ENCODE peak calls at places on chromosomes 4 and X, in eight cellular contexts. One of them, this sample, is unnamed.

GRCh38 chr4:75924309-75924708 is 16.5 kb downstream of the NAAA start:
- DNase-seq in substantia nigra: no peak
- DNase-seq in kidney: no peak
- DNase-seq in HT1080: no peak
- DNase-seq in T follicular helper cell: no peak
- DNase-seq in astrocyte of the spinal cord: no peak
- DNase-seq in HCEC 1CT: no peak
- DNase-seq in NT2/D1: no peak
- DNase-seq in this sample: no peak

GRCh38 chr4:8737601-8738279 is 133.9 kb downstream of the HMX1 start:
- DNase-seq in substantia nigra: no peak
- DNase-seq in kidney: no peak
- DNase-seq in HT1080: no peak
- DNase-seq in T follicular helper cell: no peak
- DNase-seq in astrocyte of the spinal cord: no peak
- DNase-seq in HCEC 1CT: no peak
- DNase-seq in NT2/D1: no peak
- DNase-seq in this sample: no peak

GRCh38 chrX:153477039-153477438 is 6.7 kb upstream of the HAUS7 start:
- DNase-seq in substantia nigra: no peak
- DNase-seq in kidney: no peak
- DNase-seq in HT1080: peak
- DNase-seq in T follicular helper cell: no peak
- DNase-seq in astrocyte of the spinal cord: peak
- DNase-seq in HCEC 1CT: peak
- DNase-seq in NT2/D1: no peak
- DNase-seq in this sample: peak

GRCh38 chr4:95190751-95191436 is 357.9 kb downstream of the UNC5C start:
- DNase-seq in substantia nigra: no peak
- DNase-seq in kidney: no peak
- DNase-seq in HT1080: no peak
- DNase-seq in T follicular helper cell: no peak
- DNase-seq in astrocyte of the spinal cord: no peak
- DNase-seq in HCEC 1CT: no peak
- DNase-seq in NT2/D1: no peak
- DNase-seq in this sample: peak

GRCh38 chrX:23816179-23816578 is 33.2 kb downstream of the SAT1 start:
- DNase-seq in substantia nigra: no peak
- DNase-seq in kidney: no peak
- DNase-seq in HT1080: no peak
- DNase-seq in T follicular helper cell: no peak
- DNase-seq in astrocyte of the spinal cord: no peak
- DNase-seq in HCEC 1CT: no peak
- DNase-seq in NT2/D1: no peak
- DNase-seq in this sample: no peak

GRCh38 chr4:155376387-155377268 is at the start of gene MAP9:
- DNase-seq in substantia nigra: peak
- DNase-seq in kidney: peak
- DNase-seq in HT1080: peak
- DNase-seq in T follicular helper cell: peak
- DNase-seq in astrocyte of the spinal cord: peak
- DNase-seq in HCEC 1CT: peak
- DNase-seq in NT2/D1: peak
- DNase-seq in this sample: peak

GRCh38 chr4:53192017-53192416 is 173.8 kb downstream of the SCFD2 start:
- DNase-seq in substantia nigra: no peak
- DNase-seq in kidney: no peak
- DNase-seq in HT1080: no peak
- DNase-seq in T follicular helper cell: no peak
- DNase-seq in astrocyte of the spinal cord: no peak
- DNase-seq in HCEC 1CT: no peak
- DNase-seq in NT2/D1: no peak
- DNase-seq in this sample: no peak

GRCh38 chr4:173214661-173215060 is 46.0 kb downstream of the GALNT7 start:
- DNase-seq in substantia nigra: no peak
- DNase-seq in kidney: no peak
- DNase-seq in HT1080: peak
- DNase-seq in T follicular helper cell: no peak
- DNase-seq in astrocyte of the spinal cord: peak
- DNase-seq in HCEC 1CT: peak
- DNase-seq in NT2/D1: no peak
- DNase-seq in this sample: peak

GRCh38 chr4:122150896-122151295 is 1.2 kb upstream of the BLTP1 start:
- DNase-seq in substantia nigra: no peak
- DNase-seq in kidney: no peak
- DNase-seq in HT1080: no peak
- DNase-seq in T follicular helper cell: no peak
- DNase-seq in astrocyte of the spinal cord: no peak
- DNase-seq in HCEC 1CT: no peak
- DNase-seq in NT2/D1: no peak
- DNase-seq in this sample: no peak

GRCh38 chr4:110480031-110480549 is 4.1 kb downstream of the ENPEP start:
- DNase-seq in substantia nigra: no peak
- DNase-seq in kidney: no peak
- DNase-seq in HT1080: peak
- DNase-seq in T follicular helper cell: no peak
- DNase-seq in astrocyte of the spinal cord: peak
- DNase-seq in HCEC 1CT: peak
- DNase-seq in NT2/D1: no peak
- DNase-seq in this sample: peak

GRCh38 chr4:126269106-126269505 is 954.4 kb downstream of the FAT4 start:
- DNase-seq in substantia nigra: no peak
- DNase-seq in kidney: no peak
- DNase-seq in HT1080: no peak
- DNase-seq in T follicular helper cell: no peak
- DNase-seq in astrocyte of the spinal cord: no peak
- DNase-seq in HCEC 1CT: no peak
- DNase-seq in NT2/D1: no peak
- DNase-seq in this sample: no peak

GRCh38 chrX:46573896-46574336 is 351 bp downstream of the CHST7 start:
- DNase-seq in substantia nigra: no peak
- DNase-seq in kidney: peak
- DNase-seq in HT1080: no peak
- DNase-seq in T follicular helper cell: peak
- DNase-seq in astrocyte of the spinal cord: peak
- DNase-seq in HCEC 1CT: peak
- DNase-seq in NT2/D1: no peak
- DNase-seq in this sample: peak

GRCh38 chrX:112830540-112830939 is 10.1 kb downstream of the AMOT start:
- DNase-seq in substantia nigra: no peak
- DNase-seq in kidney: no peak
- DNase-seq in HT1080: no peak
- DNase-seq in T follicular helper cell: no peak
- DNase-seq in astrocyte of the spinal cord: no peak
- DNase-seq in HCEC 1CT: no peak
- DNase-seq in NT2/D1: no peak
- DNase-seq in this sample: peak

GRCh38 chr4:13529130-13529919 is 15.0 kb downstream of the NKX3-2 start:
- DNase-seq in substantia nigra: no peak
- DNase-seq in kidney: peak
- DNase-seq in HT1080: no peak
- DNase-seq in T follicular helper cell: no peak
- DNase-seq in astrocyte of the spinal cord: no peak
- DNase-seq in HCEC 1CT: no peak
- DNase-seq in NT2/D1: no peak
- DNase-seq in this sample: no peak

GRCh38 chr4:97587912-97588311 is 555.4 kb downstream of the STPG2 start:
- DNase-seq in substantia nigra: no peak
- DNase-seq in kidney: no peak
- DNase-seq in HT1080: peak
- DNase-seq in T follicular helper cell: no peak
- DNase-seq in astrocyte of the spinal cord: no peak
- DNase-seq in HCEC 1CT: no peak
- DNase-seq in NT2/D1: no peak
- DNase-seq in this sample: peak

GRCh38 chr4:8110071-8110986 is 48.3 kb downstream of the ABLIM2 start:
- DNase-seq in substantia nigra: no peak
- DNase-seq in kidney: peak
- DNase-seq in HT1080: no peak
- DNase-seq in T follicular helper cell: no peak
- DNase-seq in astrocyte of the spinal cord: peak
- DNase-seq in HCEC 1CT: no peak
- DNase-seq in NT2/D1: peak
- DNase-seq in this sample: peak

GRCh38 chr4:153530284-153530995 is 64.3 kb downstream of the TMEM131L start:
- DNase-seq in substantia nigra: no peak
- DNase-seq in kidney: no peak
- DNase-seq in HT1080: no peak
- DNase-seq in T follicular helper cell: peak
- DNase-seq in astrocyte of the spinal cord: no peak
- DNase-seq in HCEC 1CT: no peak
- DNase-seq in NT2/D1: no peak
- DNase-seq in this sample: no peak

GRCh38 chr4:56874166-56874565 is 33.5 kb upstream of the REST start:
- DNase-seq in substantia nigra: no peak
- DNase-seq in kidney: no peak
- DNase-seq in HT1080: no peak
- DNase-seq in T follicular helper cell: no peak
- DNase-seq in astrocyte of the spinal cord: no peak
- DNase-seq in HCEC 1CT: no peak
- DNase-seq in NT2/D1: peak
- DNase-seq in this sample: no peak

GRCh38 chrX:105302246-105302645 is 81.8 kb upstream of the TEX13A start:
- DNase-seq in substantia nigra: no peak
- DNase-seq in kidney: no peak
- DNase-seq in HT1080: peak
- DNase-seq in T follicular helper cell: no peak
- DNase-seq in astrocyte of the spinal cord: no peak
- DNase-seq in HCEC 1CT: peak
- DNase-seq in NT2/D1: no peak
- DNase-seq in this sample: no peak

GRCh38 chr4:159748834-159749444 is 646.1 kb downstream of the RAPGEF2 start:
- DNase-seq in substantia nigra: no peak
- DNase-seq in kidney: no peak
- DNase-seq in HT1080: no peak
- DNase-seq in T follicular helper cell: no peak
- DNase-seq in astrocyte of the spinal cord: no peak
- DNase-seq in HCEC 1CT: no peak
- DNase-seq in NT2/D1: no peak
- DNase-seq in this sample: no peak

GRCh38 chr4:158630893-158631292 is 40.8 kb downstream of the C4orf46 start:
- DNase-seq in substantia nigra: no peak
- DNase-seq in kidney: no peak
- DNase-seq in HT1080: peak
- DNase-seq in T follicular helper cell: no peak
- DNase-seq in astrocyte of the spinal cord: peak
- DNase-seq in HCEC 1CT: no peak
- DNase-seq in NT2/D1: no peak
- DNase-seq in this sample: peak

GRCh38 chr4:3375688-3376087 is 66.1 kb upstream of the HGFAC start:
- DNase-seq in substantia nigra: no peak
- DNase-seq in kidney: no peak
- DNase-seq in HT1080: peak
- DNase-seq in T follicular helper cell: no peak
- DNase-seq in astrocyte of the spinal cord: peak
- DNase-seq in HCEC 1CT: peak
- DNase-seq in NT2/D1: no peak
- DNase-seq in this sample: peak

GRCh38 chr4:55251896-55252295 is 94.1 kb upstream of the SRD5A3 start:
- DNase-seq in substantia nigra: no peak
- DNase-seq in kidney: no peak
- DNase-seq in HT1080: no peak
- DNase-seq in T follicular helper cell: no peak
- DNase-seq in astrocyte of the spinal cord: no peak
- DNase-seq in HCEC 1CT: no peak
- DNase-seq in NT2/D1: no peak
- DNase-seq in this sample: no peak

GRCh38 chr4:166165829-166166420 is 292.9 kb downstream of the TLL1 start:
- DNase-seq in substantia nigra: no peak
- DNase-seq in kidney: no peak
- DNase-seq in HT1080: peak
- DNase-seq in T follicular helper cell: no peak
- DNase-seq in astrocyte of the spinal cord: peak
- DNase-seq in HCEC 1CT: peak
- DNase-seq in NT2/D1: peak
- DNase-seq in this sample: peak

GRCh38 chr4:119731146-119731742 is 102.6 kb upstream of the PDE5A start:
- DNase-seq in substantia nigra: no peak
- DNase-seq in kidney: no peak
- DNase-seq in HT1080: no peak
- DNase-seq in T follicular helper cell: no peak
- DNase-seq in astrocyte of the spinal cord: no peak
- DNase-seq in HCEC 1CT: peak
- DNase-seq in NT2/D1: no peak
- DNase-seq in this sample: no peak

GRCh38 chrX:45202171-45202570 is 1.5 kb upstream of the DIPK2B start:
- DNase-seq in substantia nigra: no peak
- DNase-seq in kidney: no peak
- DNase-seq in HT1080: no peak
- DNase-seq in T follicular helper cell: no peak
- DNase-seq in astrocyte of the spinal cord: no peak
- DNase-seq in HCEC 1CT: no peak
- DNase-seq in NT2/D1: no peak
- DNase-seq in this sample: no peak

GRCh38 chr4:71814433-71814832 is 30.6 kb upstream of the GC start:
- DNase-seq in substantia nigra: no peak
- DNase-seq in kidney: no peak
- DNase-seq in HT1080: no peak
- DNase-seq in T follicular helper cell: no peak
- DNase-seq in astrocyte of the spinal cord: no peak
- DNase-seq in HCEC 1CT: no peak
- DNase-seq in NT2/D1: no peak
- DNase-seq in this sample: peak

GRCh38 chrX:148223361-148223760 is 242.2 kb downstream of the FMR1NB start:
- DNase-seq in substantia nigra: no peak
- DNase-seq in kidney: no peak
- DNase-seq in HT1080: no peak
- DNase-seq in T follicular helper cell: no peak
- DNase-seq in astrocyte of the spinal cord: no peak
- DNase-seq in HCEC 1CT: no peak
- DNase-seq in NT2/D1: no peak
- DNase-seq in this sample: no peak

GRCh38 chrX:5449323-5449722 is 779.3 kb downstream of the NLGN4X start:
- DNase-seq in substantia nigra: no peak
- DNase-seq in kidney: no peak
- DNase-seq in HT1080: peak
- DNase-seq in T follicular helper cell: no peak
- DNase-seq in astrocyte of the spinal cord: no peak
- DNase-seq in HCEC 1CT: no peak
- DNase-seq in NT2/D1: no peak
- DNase-seq in this sample: no peak